ENCODE peak calls at places on chromosomes 7 and 10, in four cellular contexts. One of them, this sample, is unnamed. For H3K36me3 and H3K9me3, the result is how much of the 10 kb centered on the place peaks cover.

GRCh38 chr10:110822708-110823291 is 48.9 kb upstream of the PDCD4 start:
- DNase-seq in body of pancreas: peak
- DNase-seq in osteoblast: no peak
- DNase-seq in pancreas: no peak
- DNase-seq in this sample: no peak

GRCh38 chr7:27098493-27099223 is 2.9 kb upstream of the HOXA1 start:
- DNase-seq in body of pancreas: peak
- DNase-seq in osteoblast: peak
- DNase-seq in pancreas: no peak
- DNase-seq in this sample: no peak

GRCh38 chr7:137850586-137850985 is 3.8 kb upstream of the DGKI start:
- DNase-seq in body of pancreas: no peak
- DNase-seq in osteoblast: peak
- DNase-seq in pancreas: no peak
- DNase-seq in this sample: no peak

GRCh38 chr7:79458796-79459195 is 5.3 kb upstream of the MAGI2 start:
- DNase-seq in body of pancreas: no peak
- DNase-seq in osteoblast: peak
- DNase-seq in pancreas: no peak
- DNase-seq in this sample: no peak

GRCh38 chr7:83751217-83751616 is 102.3 kb upstream of the SEMA3E start:
- DNase-seq in body of pancreas: no peak
- DNase-seq in osteoblast: no peak
- DNase-seq in pancreas: no peak
- DNase-seq in this sample: no peak

GRCh38 chr7:44497151-44498013 is 6.9 kb upstream of the NUDCD3 start:
- DNase-seq in body of pancreas: no peak
- DNase-seq in osteoblast: no peak
- DNase-seq in pancreas: no peak
- DNase-seq in this sample: no peak

GRCh38 chr7:119065966-119066365 is 841.5 kb downstream of the ANKRD7 start:
- DNase-seq in body of pancreas: no peak
- DNase-seq in osteoblast: no peak
- DNase-seq in pancreas: no peak
- DNase-seq in this sample: no peak

GRCh38 chr10:17200885-17201164 is 647 bp downstream of the TRDMT1 start:
- DNase-seq in body of pancreas: peak
- DNase-seq in osteoblast: peak
- DNase-seq in pancreas: peak
- DNase-seq in this sample: no peak

GRCh38 chr10:101617102-101617823 is 29.1 kb downstream of the DPCD start:
- DNase-seq in body of pancreas: no peak
- DNase-seq in osteoblast: no peak
- DNase-seq in pancreas: no peak
- DNase-seq in this sample: no peak

GRCh38 chr10:123019941-123020703 is 11.3 kb downstream of the ACADSB start:
- DNase-seq in body of pancreas: no peak
- DNase-seq in osteoblast: no peak
- DNase-seq in pancreas: no peak
- DNase-seq in this sample: peak

GRCh38 chr7:135389971-135390370 is 119.9 kb downstream of the CNOT4 start:
- DNase-seq in body of pancreas: no peak
- DNase-seq in osteoblast: no peak
- DNase-seq in pancreas: no peak
- DNase-seq in this sample: no peak

GRCh38 chr10:75000748-75001321 is 110.6 kb upstream of the SAMD8 start:
- DNase-seq in body of pancreas: no peak
- DNase-seq in osteoblast: no peak
- DNase-seq in pancreas: no peak
- DNase-seq in this sample: no peak

GRCh38 chr10:32367793-32368453 is 21.0 kb upstream of the EPC1 start:
- DNase-seq in body of pancreas: peak
- DNase-seq in osteoblast: peak
- DNase-seq in pancreas: peak
- DNase-seq in this sample: no peak

GRCh38 chr10:17257466-17258321 is 29.7 kb downstream of the VIM start:
- DNase-seq in body of pancreas: peak
- DNase-seq in osteoblast: no peak
- DNase-seq in pancreas: no peak
- DNase-seq in this sample: peak

GRCh38 chr7:18393465-18394118 is 102.0 kb upstream of the HDAC9 start:
- DNase-seq in body of pancreas: no peak
- DNase-seq in osteoblast: no peak
- DNase-seq in pancreas: no peak
- DNase-seq in this sample: no peak

GRCh38 chr7:1339611-1340010 is 106.9 kb downstream of the UNCX start:
- DNase-seq in body of pancreas: no peak
- DNase-seq in osteoblast: no peak
- DNase-seq in pancreas: no peak
- DNase-seq in this sample: peak

GRCh38 chr10:70803768-70804423 is 11.9 kb upstream of the SGPL1 start:
- DNase-seq in body of pancreas: peak
- DNase-seq in osteoblast: no peak
- DNase-seq in pancreas: peak
- DNase-seq in this sample: no peak

GRCh38 chr7:41774966-41775365 is 72.1 kb upstream of the INHBA start:
- DNase-seq in body of pancreas: no peak
- DNase-seq in osteoblast: no peak
- DNase-seq in pancreas: no peak
- DNase-seq in this sample: no peak

GRCh38 chr7:25515876-25516275 is 287.6 kb upstream of the NPVF start:
- DNase-seq in body of pancreas: no peak
- DNase-seq in osteoblast: no peak
- DNase-seq in pancreas: no peak
- DNase-seq in this sample: no peak

GRCh38 chr10:97333601-97334369 is 744 bp downstream of the FRAT2 start:
- DNase-seq in body of pancreas: peak
- DNase-seq in osteoblast: peak
- DNase-seq in pancreas: peak
- DNase-seq in this sample: peak

GRCh38 chr10:48439581-48440041 is 133.1 kb downstream of the MAPK8 start:
- DNase-seq in body of pancreas: peak
- DNase-seq in osteoblast: peak
- DNase-seq in pancreas: peak
- DNase-seq in this sample: peak

GRCh38 chr7:22318376-22318775 is 38.6 kb downstream of the RAPGEF5 start:
- DNase-seq in body of pancreas: no peak
- DNase-seq in osteoblast: no peak
- DNase-seq in pancreas: no peak
- DNase-seq in this sample: no peak

GRCh38 chr7:80393786-80394185 is 118.1 kb downstream of the GNAT3 start:
- DNase-seq in body of pancreas: no peak
- DNase-seq in osteoblast: no peak
- DNase-seq in pancreas: no peak
- DNase-seq in this sample: no peak

GRCh38 chr7:118573065-118573464 is 348.6 kb downstream of the ANKRD7 start:
- DNase-seq in body of pancreas: no peak
- DNase-seq in osteoblast: no peak
- DNase-seq in pancreas: no peak
- DNase-seq in this sample: no peak

GRCh38 chr10:34078798-34079470 is 736.2 kb downstream of the PARD3 start:
- DNase-seq in body of pancreas: no peak
- DNase-seq in osteoblast: peak
- DNase-seq in pancreas: no peak
- DNase-seq in this sample: no peak

GRCh38 chr10:30762620-30763019 is 133.1 kb upstream of the LYZL2 start:
- DNase-seq in body of pancreas: no peak
- DNase-seq in osteoblast: no peak
- DNase-seq in pancreas: no peak
- DNase-seq in this sample: no peak

GRCh38 chr10:110391541-110391940 is 86.8 kb upstream of the SMNDC1 start:
- DNase-seq in body of pancreas: no peak
- DNase-seq in osteoblast: peak
- DNase-seq in pancreas: no peak
- DNase-seq in this sample: no peak

GRCh38 chr7:18671176-18671575 is 175.6 kb downstream of the HDAC9 start:
- DNase-seq in body of pancreas: no peak
- DNase-seq in osteoblast: no peak
- DNase-seq in pancreas: no peak
- DNase-seq in this sample: no peak

GRCh38 chr10:69446650-69447151 is 4.6 kb upstream of the TSPAN15 start:
- DNase-seq in body of pancreas: no peak
- DNase-seq in osteoblast: no peak
- DNase-seq in pancreas: no peak
- DNase-seq in this sample: no peak

GRCh38 chr10:48684792-48685651 is at the start of gene WDFY4:
- DNase-seq in body of pancreas: no peak
- DNase-seq in osteoblast: no peak
- DNase-seq in pancreas: no peak
- DNase-seq in this sample: no peak

GRCh38 chr7:130301606-130302005 is 8.6 kb downstream of the CPA4 start:
- DNase-seq in body of pancreas: no peak
- DNase-seq in osteoblast: no peak
- DNase-seq in pancreas: no peak
- DNase-seq in this sample: no peak

GRCh38 chr7:100195222-100195621 is 17.5 kb downstream of the STAG3 start:
- DNase-seq in body of pancreas: no peak
- DNase-seq in osteoblast: no peak
- DNase-seq in pancreas: no peak
- DNase-seq in this sample: no peak

GRCh38 chr7:100198266-100198665 is 20.5 kb downstream of the STAG3 start:
- DNase-seq in body of pancreas: no peak
- DNase-seq in osteoblast: no peak
- DNase-seq in pancreas: no peak
- DNase-seq in this sample: no peak

GRCh38 chr7:100200693-100201092 is 19.1 kb upstream of the PVRIG start:
- DNase-seq in body of pancreas: no peak
- DNase-seq in osteoblast: no peak
- DNase-seq in pancreas: no peak
- DNase-seq in this sample: peak
- H3K36me3 ChIP-seq in body of pancreas: under half
- H3K36me3 ChIP-seq in osteoblast: under half
- H3K36me3 ChIP-seq in pancreas: under half
- H3K36me3 ChIP-seq in this sample: under half

DNA sequence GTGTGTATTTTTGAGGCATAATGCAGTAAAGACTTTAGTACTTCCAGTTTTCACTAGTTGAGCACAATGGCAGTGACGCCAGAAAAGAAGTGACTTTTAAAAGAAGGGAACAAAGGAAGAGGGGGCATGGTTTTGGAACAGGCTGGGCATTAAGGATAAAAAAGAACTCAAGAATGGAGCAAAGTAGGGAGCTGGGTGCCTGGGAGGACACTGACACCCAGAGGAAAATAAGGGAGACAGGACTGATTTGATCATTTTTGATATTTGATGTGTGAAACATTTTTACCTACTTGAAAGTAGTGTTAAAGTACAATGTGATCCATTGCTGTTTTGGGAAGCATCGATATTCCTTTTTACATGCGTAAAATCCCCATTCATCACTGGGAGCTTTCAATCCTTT is 85.4 kb downstream of the ADAM12 start:
- DNase-seq in body of pancreas: no peak
- DNase-seq in osteoblast: no peak
- DNase-seq in pancreas: no peak
- DNase-seq in this sample: no peak
- H3K9me3 ChIP-seq in body of pancreas: under half
- H3K9me3 ChIP-seq in osteoblast: under half
- H3K9me3 ChIP-seq in pancreas: under half
- H3K9me3 ChIP-seq in this sample: under half

DNA sequence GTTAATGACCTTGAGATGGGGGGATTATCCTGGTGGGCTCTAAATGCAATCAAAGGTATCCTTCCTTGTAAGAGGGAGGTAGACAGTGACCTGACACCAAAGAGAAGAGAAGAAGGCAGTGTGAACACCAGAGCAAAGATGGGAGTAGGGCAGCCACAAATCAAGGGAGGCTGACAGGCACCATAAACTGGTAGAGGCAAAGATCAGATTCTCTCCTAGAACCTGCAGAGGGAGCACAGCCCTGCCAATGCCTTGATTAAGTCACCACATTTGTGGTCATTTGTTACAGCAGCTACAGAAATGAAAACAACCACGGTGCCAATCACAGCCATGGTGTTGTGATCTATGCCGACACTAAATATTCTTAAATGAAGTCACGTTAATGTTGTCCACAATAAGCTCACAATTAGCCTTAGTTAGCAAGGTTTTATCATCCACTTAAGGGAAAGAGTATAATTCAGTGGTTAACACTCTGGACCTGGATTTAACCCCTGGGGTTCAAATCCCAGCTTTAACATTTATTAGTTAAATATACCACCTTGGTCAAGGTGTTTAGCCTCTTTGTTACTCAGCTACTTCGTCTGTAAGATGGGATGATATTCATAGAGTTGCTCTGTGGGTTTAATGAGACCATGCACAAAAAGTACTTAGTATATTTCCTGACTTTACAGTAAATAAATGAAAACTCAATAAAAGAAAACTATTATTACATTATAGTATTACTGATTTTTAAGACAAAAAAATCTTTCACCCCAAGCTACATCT is 70.8 kb downstream of the SGMS1 start:
- DNase-seq in body of pancreas: peak
- DNase-seq in osteoblast: peak
- DNase-seq in pancreas: no peak
- DNase-seq in this sample: no peak
- H3K27ac ChIP-seq in body of pancreas: peak
- H3K27ac ChIP-seq in osteoblast: peak
- H3K27ac ChIP-seq in pancreas: no peak
- H3K27ac ChIP-seq in this sample: no peak

GRCh38 chr10:46014215-46014614 is 16.2 kb downstream of the NCOA4 start:
- DNase-seq in body of pancreas: no peak
- DNase-seq in osteoblast: no peak
- DNase-seq in pancreas: no peak
- DNase-seq in this sample: no peak
- H3K36me3 ChIP-seq in body of pancreas: under half
- H3K36me3 ChIP-seq in osteoblast: half or more
- H3K36me3 ChIP-seq in pancreas: under half
- H3K36me3 ChIP-seq in this sample: under half

GRCh38 chr10:63987212-63987611 is 466.0 kb downstream of the REEP3 start:
- DNase-seq in body of pancreas: no peak
- DNase-seq in osteoblast: no peak
- DNase-seq in pancreas: no peak
- DNase-seq in this sample: no peak
- H3K9me3 ChIP-seq in body of pancreas: under half
- H3K9me3 ChIP-seq in osteoblast: under half
- H3K9me3 ChIP-seq in pancreas: under half
- H3K9me3 ChIP-seq in this sample: under half

DNA sequence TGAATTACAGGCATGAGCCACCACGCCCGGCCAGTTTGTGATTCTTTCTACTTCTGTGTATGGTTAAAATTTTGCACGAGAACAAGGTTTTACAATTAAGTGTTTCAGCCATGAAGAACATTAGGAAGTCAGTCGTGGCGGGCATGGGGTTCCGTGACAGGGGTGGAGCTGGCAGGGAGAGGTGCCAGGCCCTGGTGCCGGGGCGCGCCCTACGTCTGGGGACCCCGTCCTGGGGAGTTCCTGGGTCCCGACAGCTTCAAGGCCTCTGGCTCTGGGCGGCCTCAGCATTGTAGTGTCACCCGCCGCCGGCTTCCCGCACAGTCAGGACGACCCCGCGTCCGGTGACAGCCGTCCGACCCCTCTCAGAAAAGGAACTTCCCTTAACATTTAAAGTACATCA is 23.0 kb upstream of the MKI67 start:
- DNase-seq in body of pancreas: no peak
- DNase-seq in osteoblast: no peak
- DNase-seq in pancreas: no peak
- DNase-seq in this sample: no peak
- H3K27ac ChIP-seq in body of pancreas: no peak
- H3K27ac ChIP-seq in osteoblast: no peak
- H3K27ac ChIP-seq in pancreas: no peak
- H3K27ac ChIP-seq in this sample: no peak